ENCODE peak calls at places on chromosomes 13 and 19, in ten cellular contexts. J is uterus; K is fibroblast of lung; F is endodermal cell; Q is heart left ventricle; N is psoas muscle; U is left ventricle myocardium inferior; W is vagina; I is CD4-positive, alpha-beta T cell; R is heart right ventricle. X is an unnamed sample. For H3K27me3, the result is how much of the 10 kb centered on the place peaks cover.

GRCh38 chr13:33794576-33794975 is 23.4 kb upstream of the RFC3 start:
- DNase-seq in R (no peak), F (no peak), U (no peak), J (no peak), K (peak), I (no peak), Q (no peak), N (no peak), W (no peak), X (no peak)

GRCh38 chr13:48973845-48974431 is 1.8 kb upstream of the FNDC3A start:
- DNase-seq in J (no peak), I (no peak), K (no peak), Q (no peak), R (no peak), W (no peak), N (no peak), F (no peak), U (no peak), X (no peak)

GRCh38 chr19:3409346-3410064 is 43.1 kb downstream of the NFIC start:
- DNase-seq in R (peak), U (peak), K (no peak), J (peak), I (no peak), F (no peak), N (peak), Q (peak), W (no peak), X (no peak)

GRCh38 chr13:65943711-65944110 is 1286.4 kb downstream of the PCDH9 start:
- DNase-seq in F (no peak), R (no peak), Q (no peak), K (peak), I (no peak), W (no peak), N (no peak), J (no peak), U (no peak), X (no peak)

GRCh38 chr13:89310943-89311342 is 1639.8 kb downstream of the SLITRK5 start:
- DNase-seq in W (no peak), Q (no peak), I (no peak), K (no peak), U (no peak), F (no peak), N (no peak), J (no peak), R (no peak), X (no peak)

GRCh38 chr19:55549500-55550320 is 4.4 kb upstream of the SBK3 start:
- DNase-seq in K (peak), R (no peak), U (no peak), F (peak), N (peak), Q (no peak), J (no peak), W (no peak), I (no peak), X (no peak)

GRCh38 chr13:45367358-45367757 is 26.4 kb upstream of the TPT1 start:
- DNase-seq in K (peak), Q (no peak), R (peak), N (no peak), W (no peak), I (peak), F (peak), U (peak), J (peak), X (peak)

GRCh38 chr13:76820759-76821158 is 65.4 kb downstream of the KCTD12 start:
- DNase-seq in K (no peak), F (no peak), W (no peak), I (no peak), R (peak), U (peak), J (peak), Q (peak), N (peak), X (no peak)

GRCh38 chr13:112674412-112675383 is 15.1 kb upstream of the ATP11A start:
- DNase-seq in N (no peak), R (no peak), K (no peak), Q (no peak), W (no peak), J (peak), U (no peak), I (no peak), F (peak), X (no peak)

GRCh38 chr13:30877335-30877734 is 28.7 kb upstream of the MEDAG start:
- DNase-seq in Q (no peak), I (no peak), F (no peak), W (no peak), J (no peak), R (no peak), K (peak), N (no peak), U (no peak), X (no peak)

GRCh38 chr13:41974262-41974900 is 13.5 kb upstream of the VWA8 start:
- DNase-seq in K (no peak), Q (no peak), N (no peak), R (no peak), U (no peak), F (no peak), W (no peak), I (peak), J (no peak), X (no peak)

GRCh38 chr13:51998723-51999471 is 12.4 kb downstream of the ATP7B start:
- DNase-seq in U (no peak), Q (no peak), I (no peak), J (no peak), R (no peak), W (no peak), F (peak), K (no peak), N (no peak), X (no peak)

GRCh38 chr13:45700971-45701900 is 884 bp upstream of the CBY2 start:
- DNase-seq in J (no peak), W (no peak), R (no peak), F (no peak), I (no peak), Q (no peak), U (no peak), N (no peak), K (no peak), X (peak)

GRCh38 chr13:95160112-95160906 is 140.9 kb downstream of the ABCC4 start:
- DNase-seq in I (no peak), F (no peak), W (no peak), Q (no peak), J (no peak), N (no peak), K (peak), R (no peak), U (no peak), X (no peak)

GRCh38 chr13:75587679-75588078 is 38.1 kb downstream of the UCHL3 start:
- DNase-seq in J (no peak), N (no peak), W (no peak), I (no peak), U (no peak), Q (no peak), F (peak), R (no peak), K (no peak), X (no peak)

GRCh38 chr13:76556632-76557031 is 329.6 kb downstream of the KCTD12 start:
- DNase-seq in I (no peak), J (no peak), Q (no peak), N (no peak), W (no peak), K (no peak), U (no peak), R (no peak), F (no peak), X (no peak)

GRCh38 chr13:42153371-42153770 is 104.9 kb downstream of the DGKH start:
- DNase-seq in J (no peak), K (no peak), W (no peak), Q (no peak), U (no peak), R (no peak), N (no peak), F (no peak), I (no peak), X (no peak)

GRCh38 chr13:93224545-93224944 is 2.1 kb upstream of the GPC6 start:
- DNase-seq in R (no peak), U (no peak), F (peak), W (no peak), J (no peak), I (no peak), N (no peak), K (peak), Q (no peak), X (no peak)

GRCh38 chr19:10116085-10116865 is 3.4 kb downstream of the EIF3G start:
- DNase-seq in W (no peak), U (no peak), J (no peak), Q (no peak), N (peak), K (no peak), R (no peak), I (no peak), F (no peak), X (peak)

GRCh38 chr19:57334191-57334590 is 13.9 kb downstream of the ZNF543 start:
- DNase-seq in N (no peak), R (no peak), K (no peak), W (no peak), F (no peak), U (no peak), Q (no peak), I (no peak), J (no peak), X (no peak)

GRCh38 chr13:49711218-49711863 is 20.1 kb upstream of the EBPL start:
- DNase-seq in F (no peak), Q (no peak), W (no peak), I (no peak), K (peak), N (no peak), R (no peak), U (no peak), J (no peak), X (no peak)

GRCh38 chr19:860481-861098 is 1.1 kb downstream of the CFD start:
- DNase-seq in U (peak), F (peak), K (peak), W (no peak), N (peak), Q (no peak), I (peak), R (peak), J (no peak), X (peak)

GRCh38 chr13:79992111-79992510 is 348.8 kb downstream of the SPRY2 start:
- DNase-seq in N (no peak), K (no peak), J (no peak), Q (no peak), U (no peak), R (no peak), W (no peak), F (no peak), I (no peak), X (no peak)

GRCh38 chr13:56909896-56910600 is 230.7 kb upstream of the PRR20A start:
- DNase-seq in Q (no peak), F (no peak), R (peak), W (no peak), I (no peak), N (no peak), K (no peak), U (no peak), J (no peak), X (no peak)

GRCh38 chr19:53942001-53942786 is 20.5 kb upstream of the CACNG8 start:
- DNase-seq in J (no peak), F (peak), R (no peak), N (no peak), I (no peak), U (no peak), Q (no peak), K (no peak), W (no peak), X (peak)

GRCh38 chr19:35240322-35240721 is 8.5 kb upstream of the LSR start:
- DNase-seq in Q (no peak), J (no peak), W (peak), R (no peak), U (no peak), K (no peak), N (no peak), I (peak), F (no peak), X (no peak)

GRCh38 chr19:33349319-33350289 is 23.9 kb upstream of the CEBPG start:
- DNase-seq in N (no peak), K (no peak), W (no peak), R (no peak), J (no peak), I (no peak), U (no peak), F (peak), Q (no peak), X (no peak)

GRCh38 chr13:105506463-105506862 is 1029.0 kb downstream of the EFNB2 start:
- DNase-seq in N (no peak), W (no peak), K (no peak), I (no peak), J (no peak), R (no peak), Q (no peak), F (no peak), U (no peak), X (no peak)

GRCh38 chr19:5352229-5352763 is 11.7 kb upstream of the PTPRS start:
- DNase-seq in W (no peak), N (no peak), J (no peak), I (no peak), F (peak), K (peak), Q (no peak), R (no peak), U (no peak), X (no peak)

GRCh38 chr19:5345895-5346386 is 5.3 kb upstream of the PTPRS start:
- DNase-seq in I (no peak), Q (no peak), K (peak), F (peak), U (no peak), J (no peak), R (no peak), N (no peak), W (no peak), X (no peak)

GRCh38 chr19:5351731-5352228 is 11.2 kb upstream of the PTPRS start:
- DNase-seq in N (no peak), K (no peak), J (no peak), U (no peak), F (no peak), Q (no peak), I (no peak), W (no peak), R (no peak), X (no peak)

GRCh38 chr19:5343848-5344247 is 3.2 kb upstream of the PTPRS start:
- DNase-seq in W (no peak), F (no peak), Q (no peak), N (peak), K (peak), U (no peak), J (no peak), R (no peak), I (no peak), X (no peak)

DNA sequence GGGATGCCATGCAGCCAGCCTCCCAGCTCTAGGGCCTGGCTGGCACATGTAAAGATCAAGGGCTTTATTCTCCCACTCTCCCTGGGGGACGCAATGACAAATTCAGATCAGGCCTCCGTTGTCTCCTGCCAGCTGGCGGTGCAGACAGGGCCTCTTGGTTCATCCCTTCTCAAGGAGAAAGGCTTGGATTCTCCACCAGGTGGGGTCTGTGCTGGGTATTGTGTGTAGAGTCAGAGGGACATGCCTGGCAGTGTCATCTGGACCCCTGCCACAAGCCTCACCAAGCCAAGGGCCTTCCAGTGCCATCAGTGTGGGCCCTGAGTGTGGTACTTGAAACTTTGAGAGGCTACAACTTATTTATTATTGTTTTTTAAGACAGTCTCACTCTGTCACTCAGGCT is 8.4 kb upstream of the PTPRS start:
- DNase-seq in K (no peak), J (no peak), R (no peak), F (peak), N (no peak), U (no peak), I (no peak), W (no peak), Q (no peak), X (no peak)
- TF ChIP-seq CTCF in K (no peak), J (no peak), R (no peak), F (peak), N (no peak), U (no peak), I (no peak), W (no peak), Q (no peak), X (no peak)

GRCh38 chr13:78595458-78595818 is 7.9 kb downstream of the POU4F1 start:
- DNase-seq in U (no peak), Q (no peak), W (no peak), F (peak), I (no peak), R (no peak), J (no peak), K (no peak), N (no peak), X (no peak)
- H3K27me3 ChIP-seq in U (half or more), Q (half or more), W (under half), F (half or more), I (half or more), R (half or more), J (half or more), K (half or more), N (half or more), X (under half)

GRCh38 chr13:38686635-38687245 is at the start of gene FREM2:
- DNase-seq in W (no peak), J (no peak), F (peak), N (peak), K (peak), U (no peak), I (no peak), R (no peak), Q (no peak), X (peak)

GRCh38 chr13:38684714-38685113 is 2.2 kb upstream of the FREM2 start:
- DNase-seq in F (no peak), Q (no peak), R (no peak), K (no peak), W (no peak), N (no peak), J (no peak), I (no peak), U (no peak), X (no peak)

GRCh38 chr13:38687246-38688229 is 661 bp downstream of the FREM2 start:
- DNase-seq in F (no peak), I (no peak), R (no peak), U (no peak), K (peak), W (no peak), Q (no peak), N (peak), J (no peak), X (peak)

GRCh38 chr13:38688674-38689073 is 1.8 kb downstream of the FREM2 start:
- DNase-seq in K (no peak), W (no peak), I (no peak), Q (no peak), U (no peak), F (no peak), R (no peak), N (no peak), J (no peak), X (no peak)

DNA sequence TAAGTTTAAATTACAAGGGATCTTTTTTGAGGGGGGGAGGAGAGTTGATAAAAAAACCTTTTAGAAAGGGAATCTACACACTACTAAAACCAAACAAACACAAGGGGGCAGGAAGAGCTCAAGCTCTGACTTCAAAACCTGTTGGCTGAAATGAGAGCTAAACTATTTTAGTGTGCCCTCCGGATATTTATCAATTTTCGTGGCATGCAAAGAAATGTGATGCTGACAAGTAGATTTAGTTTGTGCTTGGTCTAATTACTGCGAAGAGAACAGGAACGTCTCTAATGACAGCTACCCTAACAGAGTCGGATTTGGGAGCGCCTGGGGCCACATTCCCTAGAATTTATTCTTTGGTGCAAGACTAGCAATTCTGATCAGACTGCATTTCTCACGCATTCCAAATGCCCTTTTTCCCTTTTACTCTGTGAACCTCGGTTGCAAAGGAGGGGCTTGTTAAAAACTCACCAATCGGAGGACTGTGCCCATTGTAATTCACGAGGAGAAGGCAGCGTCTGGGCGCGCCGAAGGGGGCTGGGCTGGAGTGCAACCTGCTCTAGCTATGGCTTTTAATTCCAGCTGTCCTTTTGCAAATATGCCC is 804 bp upstream of the FREM2 start:
- DNase-seq in K (peak), Q (no peak), U (no peak), W (no peak), I (no peak), F (peak), N (no peak), J (no peak), R (no peak), X (no peak)
- TF ChIP-seq CTCF in K (no peak), Q (peak), U (peak), W (no peak), I (no peak), F (peak), N (peak), J (peak), R (peak), X (peak)

GRCh38 chr19:51610576-51610975 is 19.6 kb downstream of the SIGLEC5 start:
- DNase-seq in N (no peak), U (no peak), F (no peak), K (no peak), Q (no peak), R (no peak), J (no peak), W (no peak), I (no peak), X (no peak)

GRCh38 chr19:51615991-51616390 is 14.2 kb downstream of the SIGLEC5 start:
- DNase-seq in W (no peak), K (no peak), R (no peak), U (no peak), N (no peak), J (no peak), Q (no peak), F (no peak), I (no peak), X (no peak)

GRCh38 chr19:51614789-51615188 is 15.4 kb downstream of the SIGLEC5 start:
- DNase-seq in K (no peak), J (no peak), N (no peak), W (no peak), F (no peak), R (no peak), I (no peak), U (no peak), Q (no peak), X (no peak)
- H3K27me3 ChIP-seq in K (under half), J (under half), N (under half), W (under half), F (under half), R (under half), I (under half), U (half or more), Q (under half), X (under half)

GRCh38 chr19:46427518-46427917 is 1.2 kb downstream of the PNMA8C start:
- DNase-seq in F (no peak), N (no peak), I (no peak), Q (no peak), J (no peak), K (no peak), U (no peak), W (no peak), R (no peak), X (no peak)

GRCh38 chr19:46429999-46430398 is 1.3 kb upstream of the PNMA8C start:
- DNase-seq in F (no peak), Q (no peak), R (no peak), N (no peak), W (no peak), U (no peak), K (no peak), J (no peak), I (no peak), X (no peak)

GRCh38 chr19:46435009-46435408 is 6.3 kb upstream of the PNMA8C start:
- DNase-seq in W (no peak), J (no peak), N (no peak), I (no peak), R (no peak), K (no peak), U (no peak), F (no peak), Q (no peak), X (no peak)

GRCh38 chr19:46428278-46429141 is at the start of gene PNMA8C:
- DNase-seq in J (peak), Q (peak), F (peak), W (no peak), U (peak), N (peak), K (peak), R (peak), I (peak), X (peak)

DNA sequence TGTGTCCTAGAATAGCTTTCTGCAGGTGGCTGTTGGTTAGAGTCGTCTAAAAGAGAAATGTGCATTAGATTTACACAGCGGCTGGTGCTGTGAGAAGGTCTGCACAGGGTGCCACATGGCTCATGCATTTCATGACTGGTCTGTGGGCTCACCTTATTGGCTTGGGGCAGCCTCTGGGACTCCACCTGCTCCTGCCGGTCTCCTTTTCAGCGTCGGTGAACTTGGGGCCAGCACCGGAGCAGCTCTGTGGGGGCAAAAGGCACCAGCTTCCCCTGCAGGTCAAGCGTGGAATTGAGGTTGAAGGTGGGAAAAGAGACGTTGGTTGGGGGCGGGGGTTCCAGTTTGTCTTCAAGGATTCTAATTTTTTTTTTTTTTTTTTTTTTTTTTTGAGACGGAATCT is 3.1 kb upstream of the PNMA8C start:
- DNase-seq in K (no peak), W (no peak), J (no peak), N (no peak), F (peak), R (no peak), I (no peak), Q (no peak), U (no peak), X (no peak)
- TF ChIP-seq CTCF in K (no peak), W (no peak), J (no peak), N (no peak), F (peak), R (no peak), I (no peak), Q (no peak), U (peak), X (no peak)

X was measured in GM06990.